ENCODE peak calls at places on chromosome 12, in six cellular contexts. F is IMR-90, O is H9, C is neuronal stem cell, W is H1, K is trophoblast cell. M is an unnamed sample. For H3K4me1, the result is how much of the 10 kb centered on the place peaks cover.

GRCh38 chr12:79935021-79935623 is at the start of gene PPP1R12A:
- DNase-seq in W (peak), C (peak), O (peak), K (peak), F (peak), M (peak)

GRCh38 chr12:4441355-4442330 is 4.0 kb downstream of the FGF6 start:
- DNase-seq in O (peak), F (no peak), W (peak), C (no peak), K (no peak), M (no peak)

GRCh38 chr12:57837779-57838562 is 8.6 kb downstream of the CTDSP2 start:
- DNase-seq in C (no peak), W (no peak), K (no peak), O (peak), F (peak), M (peak)

GRCh38 chr12:106985479-106985878 is 1.5 kb downstream of the MTERF2 start:
- DNase-seq in W (no peak), O (no peak), K (no peak), C (no peak), F (no peak), M (no peak)

GRCh38 chr12:59916988-59917387 is 321.2 kb downstream of the SLC16A7 start:
- DNase-seq in C (no peak), O (no peak), W (no peak), F (no peak), K (no peak), M (no peak)

GRCh38 chr12:107775093-107775721 is 703 bp downstream of the ASCL4 start:
- DNase-seq in W (peak), F (no peak), K (no peak), O (peak), C (peak), M (no peak)

GRCh38 chr12:34397591-34398365 is 375.5 kb downstream of the ALG10 start:
- DNase-seq in O (peak), K (no peak), W (no peak), F (no peak), C (no peak), M (no peak)

GRCh38 chr12:67302162-67302561 is 33.0 kb downstream of the CAND1 start:
- DNase-seq in F (no peak), K (peak), W (no peak), O (no peak), C (no peak), M (no peak)

GRCh38 chr12:123396543-123396942 is 12.6 kb downstream of the KMT5A start:
- DNase-seq in O (no peak), C (no peak), F (no peak), K (no peak), W (no peak), M (no peak)

GRCh38 chr12:69545081-69545480 is 40.2 kb upstream of the CCT2 start:
- DNase-seq in O (no peak), K (no peak), F (no peak), W (no peak), C (no peak), M (no peak)

GRCh38 chr12:114982760-114983159 is 298.8 kb upstream of the TBX3 start:
- DNase-seq in C (no peak), F (no peak), K (peak), O (no peak), W (no peak), M (no peak)

GRCh38 chr12:105330938-105331804 is 680 bp downstream of the C12orf75 start:
- DNase-seq in F (no peak), W (no peak), O (no peak), K (no peak), C (no peak), M (peak)

GRCh38 chr12:11321980-11322379 is 11.7 kb upstream of the PRB4 start:
- DNase-seq in C (no peak), W (no peak), O (no peak), F (no peak), K (no peak), M (no peak)

GRCh38 chr12:77349703-77350102 is 284.3 kb upstream of the E2F7 start:
- DNase-seq in W (no peak), C (no peak), O (no peak), F (no peak), K (no peak), M (no peak)

GRCh38 chr12:82108615-82109014 is 249.6 kb downstream of the CCDC59 start:
- DNase-seq in K (no peak), C (no peak), F (no peak), O (no peak), W (no peak), M (no peak)

GRCh38 chr12:34304001-34304400 is 281.7 kb downstream of the ALG10 start:
- DNase-seq in C (no peak), O (no peak), W (no peak), F (no peak), K (no peak), M (no peak)

GRCh38 chr12:9925746-9926393 is 6.3 kb downstream of the CLEC2A start:
- DNase-seq in K (peak), O (peak), F (peak), W (peak), C (peak), M (peak)

GRCh38 chr12:112066566-112066965 is 42.0 kb downstream of the NAA25 start:
- DNase-seq in K (no peak), W (no peak), F (no peak), C (no peak), O (no peak), M (no peak)

GRCh38 chr12:1841606-1842182 is 21.3 kb downstream of the LRTM2 start:
- DNase-seq in O (no peak), W (no peak), K (no peak), F (no peak), C (no peak), M (no peak)

GRCh38 chr12:113246478-113247122 is 25.3 kb downstream of the TPCN1 start:
- DNase-seq in O (peak), C (no peak), K (peak), F (peak), W (no peak), M (no peak)

GRCh38 chr12:3305904-3306619 is 184.9 kb upstream of the PRMT8 start:
- DNase-seq in K (no peak), W (no peak), F (no peak), O (no peak), C (no peak), M (no peak)

GRCh38 chr12:73274972-73275371 is 1002.8 kb downstream of the TRHDE start:
- DNase-seq in W (no peak), C (no peak), O (no peak), K (no peak), F (no peak), M (peak)

GRCh38 chr12:64625243-64626077 is 15.2 kb downstream of the RASSF3 start:
- DNase-seq in O (no peak), W (no peak), C (no peak), F (peak), K (peak), M (peak)

GRCh38 chr12:92290016-92290685 is 144.5 kb upstream of the BTG1 start:
- DNase-seq in W (no peak), C (no peak), K (no peak), F (peak), O (no peak), M (peak)

GRCh38 chr12:99444859-99445316 is 202.7 kb upstream of the GARIN6 start:
- DNase-seq in F (no peak), W (no peak), O (no peak), K (no peak), C (no peak), M (no peak)

GRCh38 chr12:32558941-32559340 is 120.2 kb upstream of the DNM1L start:
- DNase-seq in F (peak), C (no peak), W (no peak), K (no peak), O (no peak), M (peak)

GRCh38 chr12:91972896-91973295 is 172.8 kb downstream of the BTG1 start:
- DNase-seq in K (no peak), F (no peak), O (no peak), W (no peak), C (no peak), M (no peak)

GRCh38 chr12:121423682-121424631 is 24.0 kb downstream of the RNF34 start:
- DNase-seq in O (no peak), C (no peak), W (no peak), K (peak), F (peak), M (peak)

GRCh38 chr12:7433276-7433822 is 10.6 kb downstream of the CD163L1 start:
- DNase-seq in K (peak), C (no peak), W (no peak), F (peak), O (no peak), M (peak)

GRCh38 chr12:132204064-132204821 is 60.0 kb downstream of the NOC4L start:
- DNase-seq in C (no peak), K (no peak), W (no peak), O (no peak), F (no peak), M (no peak)

GRCh38 chr12:57001448-57001906 is 4.9 kb downstream of the ZBTB39 start:
- DNase-seq in O (peak), W (peak), C (peak), K (peak), F (peak), M (peak)

GRCh38 chr12:84912191-84913142 is at the start of gene SLC6A15:
- DNase-seq in K (peak), O (peak), C (peak), F (peak), W (no peak), M (peak)

GRCh38 chr12:89476889-89477288 is 47.7 kb downstream of the GALNT4 start:
- DNase-seq in K (no peak), W (no peak), F (no peak), C (no peak), O (no peak), M (peak)

GRCh38 chr12:121789800-121790748 is 3.4 kb downstream of the RHOF start:
- DNase-seq in W (no peak), O (no peak), F (peak), C (no peak), K (peak), M (peak)

GRCh38 chr12:85468356-85469157 is 188.5 kb downstream of the ALX1 start:
- DNase-seq in C (peak), K (peak), F (peak), W (no peak), O (peak), M (peak)

GRCh38 chr12:124460771-124461170 is 106.6 kb downstream of the NCOR2 start:
- DNase-seq in O (no peak), W (no peak), C (no peak), K (no peak), F (no peak), M (no peak)

GRCh38 chr12:124459852-124460645 is 107.4 kb downstream of the NCOR2 start:
- DNase-seq in F (no peak), K (no peak), O (no peak), W (no peak), C (no peak), M (no peak)

GRCh38 chr12:124458992-124459851 is 108.2 kb downstream of the NCOR2 start:
- DNase-seq in W (no peak), K (no peak), O (no peak), F (no peak), C (no peak), M (no peak)

GRCh38 chr12:124461851-124462623 is 105.4 kb downstream of the NCOR2 start:
- DNase-seq in C (no peak), K (peak), F (peak), O (no peak), W (no peak), M (no peak)

GRCh38 chr12:124461241-124461673 is 106.2 kb downstream of the NCOR2 start:
- DNase-seq in W (no peak), O (no peak), C (no peak), K (no peak), F (no peak), M (no peak)
- H3K4me1 ChIP-seq in W (under half), O (under half), C (under half), K (under half), F (under half), M (half or more)

DNA sequence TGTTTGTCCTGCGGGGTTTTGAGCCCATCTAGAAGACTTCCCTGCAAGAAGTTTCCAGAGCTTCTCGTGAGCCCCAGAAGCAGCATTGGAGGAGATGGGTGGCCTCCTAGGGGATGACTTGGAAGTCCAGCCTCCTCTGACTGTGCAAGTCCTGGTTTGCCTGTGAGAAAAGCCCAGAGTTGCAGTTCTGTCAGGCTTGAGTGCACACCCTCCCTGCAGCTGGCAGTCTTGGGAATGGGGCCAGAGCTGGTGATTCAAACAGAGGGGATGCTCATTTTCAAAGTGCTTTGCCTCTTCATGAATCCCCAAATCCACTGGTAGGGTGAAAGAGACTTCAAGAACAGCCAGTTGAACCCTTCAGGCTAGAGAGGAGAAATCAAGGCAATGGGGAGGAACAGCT is 3.9 kb upstream of the PPP1R1A start:
- DNase-seq in F (peak), O (no peak), W (no peak), K (no peak), C (no peak), M (no peak)
- H3K14ac ChIP-seq in F (no peak), O (no peak), W (no peak), K (no peak), C (no peak), M (no peak)

GRCh38 chr12:116538076-116538591 is 21.0 kb upstream of the MAP1LC3B2 start:
- DNase-seq in W (no peak), K (no peak), F (no peak), O (no peak), C (no peak), M (no peak)

GRCh38 chr12:116538682-116539264 is 20.4 kb upstream of the MAP1LC3B2 start:
- DNase-seq in O (no peak), C (no peak), F (no peak), W (no peak), K (no peak), M (no peak)

GRCh38 chr12:116539905-116540482 is 19.2 kb upstream of the MAP1LC3B2 start:
- DNase-seq in F (peak), K (no peak), W (no peak), O (peak), C (peak), M (peak)

GRCh38 chr12:116540617-116541152 is 18.5 kb upstream of the MAP1LC3B2 start:
- DNase-seq in C (no peak), O (no peak), K (no peak), F (no peak), W (no peak), M (peak)

GRCh38 chr12:116539361-116539771 is 19.8 kb upstream of the MAP1LC3B2 start:
- DNase-seq in O (no peak), C (no peak), F (peak), K (no peak), W (no peak), M (peak)
- H3K4me1 ChIP-seq in O (under half), C (under half), F (under half), K (under half), W (under half), M (under half)

GRCh38 chr12:101257357-101257756 is 22.5 kb upstream of the UTP20 start:
- DNase-seq in O (no peak), K (no peak), W (no peak), C (no peak), F (no peak), M (no peak)
- H3K14ac ChIP-seq in O (no peak), K (no peak), W (no peak), C (no peak), F (no peak), M (peak)

GRCh38 chr12:12718853-12719252 is 1.7 kb downstream of the CDKN1B start:
- DNase-seq in F (peak), C (no peak), K (no peak), W (no peak), O (no peak), M (peak)

GRCh38 chr12:12717586-12718381 is 616 bp downstream of the CDKN1B start:
- DNase-seq in K (peak), F (no peak), C (no peak), O (peak), W (no peak), M (peak)

GRCh38 chr12:12719496-12719895 is 2.3 kb downstream of the CDKN1B start:
- DNase-seq in O (no peak), F (no peak), K (no peak), C (no peak), W (no peak), M (peak)

GRCh38 chr12:12716845-12717585 is at the start of gene CDKN1B:
- DNase-seq in O (peak), F (peak), K (peak), C (peak), W (no peak), M (peak)

GRCh38 chr12:12718382-12718761 is 1.2 kb downstream of the CDKN1B start:
- DNase-seq in O (no peak), F (no peak), C (no peak), K (peak), W (no peak), M (peak)
- H3K4me1 ChIP-seq in O (under half), F (under half), C (under half), K (under half), W (under half), M (under half)